ENCODE peak calls at places on chromosomes 16 and 17, in eight cellular contexts. One of them, this sample, is unnamed.

GRCh38 chr17:48907713-48908046 is 527 bp upstream of the UBE2Z start:
- DNase-seq in posterior vena cava: no peak
- DNase-seq in activated CD4-positive, CD25-positive, alpha-beta regulatory T cell treated with anti-CD3 and anti-CD28 coated beads, Interleukin-2, amount 50 U/mL, for 16 hours: no peak
- DNase-seq in AG09309: peak
- DNase-seq in NB4: no peak
- DNase-seq in effector CD4-positive, alpha-beta T cell: no peak
- DNase-seq in uterus: no peak
- DNase-seq in H1: no peak
- DNase-seq in this sample: no peak

GRCh38 chr16:46629331-46629843 is 8.2 kb upstream of the SHCBP1 start:
- DNase-seq in H1: peak
- DNase-seq in posterior vena cava: no peak
- DNase-seq in effector CD4-positive, alpha-beta T cell: no peak
- DNase-seq in NB4: peak
- DNase-seq in activated CD4-positive, CD25-positive, alpha-beta regulatory T cell treated with anti-CD3 and anti-CD28 coated beads, Interleukin-2, amount 50 U/mL, for 16 hours: no peak
- DNase-seq in AG09309: peak
- DNase-seq in uterus: no peak
- DNase-seq in this sample: no peak

GRCh38 chr17:39173539-39174274 is 7.7 kb upstream of the ARL5C start:
- DNase-seq in AG09309: no peak
- DNase-seq in effector CD4-positive, alpha-beta T cell: no peak
- DNase-seq in H1: no peak
- DNase-seq in uterus: no peak
- DNase-seq in NB4: no peak
- DNase-seq in posterior vena cava: no peak
- DNase-seq in activated CD4-positive, CD25-positive, alpha-beta regulatory T cell treated with anti-CD3 and anti-CD28 coated beads, Interleukin-2, amount 50 U/mL, for 16 hours: no peak
- DNase-seq in this sample: no peak

GRCh38 chr16:88971371-88972097 is 5.5 kb downstream of the CBFA2T3 start:
- DNase-seq in uterus: no peak
- DNase-seq in posterior vena cava: no peak
- DNase-seq in H1: no peak
- DNase-seq in effector CD4-positive, alpha-beta T cell: no peak
- DNase-seq in activated CD4-positive, CD25-positive, alpha-beta regulatory T cell treated with anti-CD3 and anti-CD28 coated beads, Interleukin-2, amount 50 U/mL, for 16 hours: no peak
- DNase-seq in NB4: no peak
- DNase-seq in AG09309: no peak
- DNase-seq in this sample: no peak

GRCh38 chr16:56931253-56931768 is 631 bp upstream of the HERPUD1 start:
- DNase-seq in effector CD4-positive, alpha-beta T cell: no peak
- DNase-seq in NB4: no peak
- DNase-seq in AG09309: no peak
- DNase-seq in activated CD4-positive, CD25-positive, alpha-beta regulatory T cell treated with anti-CD3 and anti-CD28 coated beads, Interleukin-2, amount 50 U/mL, for 16 hours: no peak
- DNase-seq in H1: peak
- DNase-seq in uterus: no peak
- DNase-seq in posterior vena cava: peak
- DNase-seq in this sample: no peak

GRCh38 chr17:28476076-28476475 is 2.6 kb downstream of the SLC13A2 start:
- DNase-seq in effector CD4-positive, alpha-beta T cell: no peak
- DNase-seq in activated CD4-positive, CD25-positive, alpha-beta regulatory T cell treated with anti-CD3 and anti-CD28 coated beads, Interleukin-2, amount 50 U/mL, for 16 hours: no peak
- DNase-seq in H1: no peak
- DNase-seq in uterus: no peak
- DNase-seq in AG09309: no peak
- DNase-seq in NB4: no peak
- DNase-seq in posterior vena cava: no peak
- DNase-seq in this sample: no peak

GRCh38 chr16:714558-715447 is at the start of gene METRN:
- DNase-seq in uterus: peak
- DNase-seq in effector CD4-positive, alpha-beta T cell: peak
- DNase-seq in NB4: peak
- DNase-seq in posterior vena cava: peak
- DNase-seq in AG09309: no peak
- DNase-seq in activated CD4-positive, CD25-positive, alpha-beta regulatory T cell treated with anti-CD3 and anti-CD28 coated beads, Interleukin-2, amount 50 U/mL, for 16 hours: peak
- DNase-seq in H1: peak
- DNase-seq in this sample: peak

GRCh38 chr17:49401971-49402491 is 12.7 kb downstream of the PHB1 start:
- DNase-seq in effector CD4-positive, alpha-beta T cell: no peak
- DNase-seq in H1: no peak
- DNase-seq in uterus: no peak
- DNase-seq in AG09309: no peak
- DNase-seq in posterior vena cava: peak
- DNase-seq in NB4: no peak
- DNase-seq in activated CD4-positive, CD25-positive, alpha-beta regulatory T cell treated with anti-CD3 and anti-CD28 coated beads, Interleukin-2, amount 50 U/mL, for 16 hours: no peak
- DNase-seq in this sample: no peak

GRCh38 chr17:75352079-75352569 is 53.4 kb downstream of the GRB2 start:
- DNase-seq in effector CD4-positive, alpha-beta T cell: no peak
- DNase-seq in NB4: no peak
- DNase-seq in posterior vena cava: no peak
- DNase-seq in AG09309: no peak
- DNase-seq in H1: peak
- DNase-seq in uterus: no peak
- DNase-seq in activated CD4-positive, CD25-positive, alpha-beta regulatory T cell treated with anti-CD3 and anti-CD28 coated beads, Interleukin-2, amount 50 U/mL, for 16 hours: no peak
- DNase-seq in this sample: no peak

GRCh38 chr17:63775420-63775819 is 1.4 kb downstream of the DDX42 start:
- DNase-seq in NB4: no peak
- DNase-seq in H1: no peak
- DNase-seq in AG09309: no peak
- DNase-seq in uterus: no peak
- DNase-seq in activated CD4-positive, CD25-positive, alpha-beta regulatory T cell treated with anti-CD3 and anti-CD28 coated beads, Interleukin-2, amount 50 U/mL, for 16 hours: no peak
- DNase-seq in effector CD4-positive, alpha-beta T cell: no peak
- DNase-seq in posterior vena cava: no peak
- DNase-seq in this sample: no peak

GRCh38 chr16:85431431-85432124 is 181.5 kb upstream of the GSE1 start:
- DNase-seq in H1: peak
- DNase-seq in effector CD4-positive, alpha-beta T cell: no peak
- DNase-seq in NB4: no peak
- DNase-seq in activated CD4-positive, CD25-positive, alpha-beta regulatory T cell treated with anti-CD3 and anti-CD28 coated beads, Interleukin-2, amount 50 U/mL, for 16 hours: no peak
- DNase-seq in AG09309: no peak
- DNase-seq in uterus: no peak
- DNase-seq in posterior vena cava: peak
- DNase-seq in this sample: no peak

GRCh38 chr17:16933317-16934132 is 38.4 kb downstream of the TNFRSF13B start:
- DNase-seq in effector CD4-positive, alpha-beta T cell: no peak
- DNase-seq in posterior vena cava: peak
- DNase-seq in uterus: no peak
- DNase-seq in AG09309: no peak
- DNase-seq in H1: no peak
- DNase-seq in activated CD4-positive, CD25-positive, alpha-beta regulatory T cell treated with anti-CD3 and anti-CD28 coated beads, Interleukin-2, amount 50 U/mL, for 16 hours: no peak
- DNase-seq in NB4: no peak
- DNase-seq in this sample: no peak

GRCh38 chr17:48841395-48841831 is 10.6 kb downstream of the CALCOCO2 start:
- DNase-seq in NB4: peak
- DNase-seq in activated CD4-positive, CD25-positive, alpha-beta regulatory T cell treated with anti-CD3 and anti-CD28 coated beads, Interleukin-2, amount 50 U/mL, for 16 hours: peak
- DNase-seq in AG09309: peak
- DNase-seq in uterus: peak
- DNase-seq in H1: no peak
- DNase-seq in effector CD4-positive, alpha-beta T cell: no peak
- DNase-seq in posterior vena cava: no peak
- DNase-seq in this sample: no peak

GRCh38 chr17:15409721-15410247 is 57.6 kb downstream of the CDRT4 start:
- DNase-seq in activated CD4-positive, CD25-positive, alpha-beta regulatory T cell treated with anti-CD3 and anti-CD28 coated beads, Interleukin-2, amount 50 U/mL, for 16 hours: no peak
- DNase-seq in uterus: peak
- DNase-seq in effector CD4-positive, alpha-beta T cell: no peak
- DNase-seq in NB4: no peak
- DNase-seq in H1: no peak
- DNase-seq in posterior vena cava: no peak
- DNase-seq in AG09309: peak
- DNase-seq in this sample: no peak

GRCh38 chr16:66881560-66881959 is 1.2 kb downstream of the PDP2 start:
- DNase-seq in H1: no peak
- DNase-seq in activated CD4-positive, CD25-positive, alpha-beta regulatory T cell treated with anti-CD3 and anti-CD28 coated beads, Interleukin-2, amount 50 U/mL, for 16 hours: no peak
- DNase-seq in uterus: peak
- DNase-seq in NB4: no peak
- DNase-seq in effector CD4-positive, alpha-beta T cell: no peak
- DNase-seq in posterior vena cava: no peak
- DNase-seq in AG09309: no peak
- DNase-seq in this sample: no peak

GRCh38 chr17:77888242-77889134 is 70.0 kb upstream of the TNRC6C start:
- DNase-seq in NB4: no peak
- DNase-seq in posterior vena cava: peak
- DNase-seq in effector CD4-positive, alpha-beta T cell: no peak
- DNase-seq in H1: no peak
- DNase-seq in AG09309: no peak
- DNase-seq in uterus: no peak
- DNase-seq in activated CD4-positive, CD25-positive, alpha-beta regulatory T cell treated with anti-CD3 and anti-CD28 coated beads, Interleukin-2, amount 50 U/mL, for 16 hours: no peak
- DNase-seq in this sample: no peak

GRCh38 chr17:48596000-48596734 is 2.6 kb upstream of the HOXB5 start:
- DNase-seq in activated CD4-positive, CD25-positive, alpha-beta regulatory T cell treated with anti-CD3 and anti-CD28 coated beads, Interleukin-2, amount 50 U/mL, for 16 hours: no peak
- DNase-seq in posterior vena cava: no peak
- DNase-seq in uterus: no peak
- DNase-seq in NB4: no peak
- DNase-seq in H1: no peak
- DNase-seq in effector CD4-positive, alpha-beta T cell: no peak
- DNase-seq in AG09309: no peak
- DNase-seq in this sample: no peak

GRCh38 chr16:86392751-86393150 is 117.6 kb upstream of the FOXF1 start:
- DNase-seq in NB4: no peak
- DNase-seq in H1: no peak
- DNase-seq in effector CD4-positive, alpha-beta T cell: no peak
- DNase-seq in uterus: no peak
- DNase-seq in AG09309: no peak
- DNase-seq in posterior vena cava: no peak
- DNase-seq in activated CD4-positive, CD25-positive, alpha-beta regulatory T cell treated with anti-CD3 and anti-CD28 coated beads, Interleukin-2, amount 50 U/mL, for 16 hours: no peak
- DNase-seq in this sample: no peak

This sample was measured in T-helper 17 cell.